ENCODE peak calls at places on chromosomes 6 and 20, in five cellular contexts. Z, U, V, O and T are unnamed samples.

GRCh38 chr6:56618050-56618449 is 24.6 kb downstream of the DST start:
- DNase-seq in V (peak; percentile 20), Z (no peak), O (no peak), U (no peak), T (no peak)

GRCh38 chr6:89313006-89313405 is 2.1 kb downstream of the GABRR2 start:
- DNase-seq in Z (peak; percentile 92), O (peak; percentile 86), V (no peak), U (no peak), T (peak; percentile 92)

GRCh38 chr6:54810182-54810581 is 36.4 kb upstream of the FAM83B start:
- DNase-seq in V (no peak), Z (peak; percentile 56), U (no peak), O (no peak), T (no peak)

GRCh38 chr6:34230653-34231351 is 5.9 kb upstream of the HMGA1 start:
- DNase-seq in U (no peak), V (no peak), Z (no peak), O (peak; percentile 24), T (peak; percentile 56)

GRCh38 chr20:63750807-63751470 is 11.4 kb downstream of the SLC2A4RG start:
- DNase-seq in U (no peak), Z (no peak), O (no peak), V (no peak), T (no peak)

GRCh38 chr6:47111685-47112084 is 69.6 kb upstream of the ADGRF1 start:
- DNase-seq in V (no peak), O (peak; percentile 42), U (peak; percentile 56), Z (peak; percentile 60), T (no peak)

GRCh38 chr20:61371501-61372150 is 119.6 kb downstream of the CDH4 start:
- DNase-seq in O (no peak), Z (peak; percentile 5), U (no peak), V (no peak), T (no peak)

GRCh38 chr6:53244958-53245357 is 96.3 kb upstream of the GCM1 start:
- DNase-seq in O (no peak), U (peak; percentile 21), V (no peak), Z (no peak), T (no peak)

GRCh38 chr6:32195902-32196681 is 3.6 kb upstream of the GPSM3 start:
- DNase-seq in O (peak; percentile 95), Z (peak; percentile 88), U (peak; percentile 92), V (peak; percentile 82), T (peak; percentile 69)

GRCh38 chr6:97669191-97669651 is 386.2 kb upstream of the MMS22L start:
- DNase-seq in U (no peak), V (peak; percentile 22), O (peak; percentile 22), Z (peak; percentile 24), T (peak; percentile 17)

GRCh38 chr20:47256665-47257236 is 99.7 kb downstream of the ZMYND8 start:
- DNase-seq in O (peak; percentile 62), V (no peak), Z (peak; percentile 81), U (no peak), T (peak; percentile 47)

GRCh38 chr6:158707826-158708225 is 58.0 kb downstream of the SYTL3 start:
- DNase-seq in V (no peak), U (peak; percentile 69), Z (no peak), O (peak; percentile 34), T (no peak)

GRCh38 chr6:89310929-89311328 is 4.2 kb downstream of the GABRR2 start:
- DNase-seq in U (no peak), Z (no peak), V (no peak), O (peak; percentile 24), T (peak; percentile 87)

GRCh38 chr20:53480913-53481312 is 112.7 kb downstream of the ZNF217 start:
- DNase-seq in U (no peak), Z (no peak), O (no peak), V (no peak), T (no peak)

GRCh38 chr20:24460712-24461111 is 8.7 kb upstream of the SYNDIG1 start:
- DNase-seq in V (no peak), O (no peak), U (no peak), Z (no peak), T (no peak)

GRCh38 chr6:75493400-75494064 is at the start of gene FILIP1:
- DNase-seq in O (peak; percentile 63), V (no peak), Z (peak; percentile 56), U (peak; percentile 11), T (peak; percentile 67)

GRCh38 chr20:25859649-25860530 is 163.2 kb upstream of the ZNF337 start:
- DNase-seq in O (peak; percentile 70), U (peak; percentile 59), Z (no peak), V (peak; percentile 39), T (peak; percentile 75)

GRCh38 chr6:125053809-125054208 is 91.6 kb downstream of the RNF217 start:
- DNase-seq in O (no peak), V (no peak), Z (no peak), U (no peak), T (no peak)

GRCh38 chr20:31835554-31835953 is 9.8 kb downstream of the FOXS1 start:
- DNase-seq in V (no peak), Z (no peak), U (no peak), O (no peak), T (no peak)

GRCh38 chr20:35269055-35269781 is 8.7 kb downstream of the MMP24OS start:
- DNase-seq in O (peak; percentile 69), Z (peak; percentile 62), U (peak; percentile 65), V (peak; percentile 84), T (peak; percentile 82)

GRCh38 chr6:30611150-30611855 is 5.7 kb downstream of the PPP1R10 start:
- DNase-seq in U (no peak), V (no peak), O (no peak), Z (no peak), T (no peak)

GRCh38 chr20:14717124-14718004 is 380.0 kb upstream of the FLRT3 start:
- DNase-seq in U (no peak), Z (no peak), V (no peak), O (no peak), T (no peak)

GRCh38 chr6:165630544-165630953 is 32.5 kb downstream of the PDE10A start:
- DNase-seq in O (no peak), U (no peak), V (no peak), Z (peak; percentile 22), T (no peak)

GRCh38 chr20:21189761-21190523 is 64.1 kb downstream of the KIZ start:
- DNase-seq in Z (no peak), V (peak; percentile 69), O (no peak), U (no peak), T (no peak)

GRCh38 chr6:127539292-127539691 is 20.2 kb upstream of the MTCL3 start:
- DNase-seq in O (peak; percentile 59), U (no peak), Z (peak; percentile 47), V (no peak), T (no peak)

GRCh38 chr6:134289204-134289575 is 28.7 kb downstream of the SGK1 start:
- DNase-seq in U (no peak), Z (peak; percentile 54), V (no peak), O (peak; percentile 84), T (no peak)

GRCh38 chr20:34222208-34222607 is 19.0 kb upstream of the ASIP start:
- DNase-seq in Z (peak; percentile 98), O (peak; percentile 97), U (peak; percentile 13), V (no peak), T (peak; percentile 97)

GRCh38 chr6:108203189-108204119 is 37.6 kb downstream of the NR2E1 start:
- DNase-seq in U (no peak), V (no peak), Z (no peak), O (no peak), T (no peak)

GRCh38 chr20:4026093-4026601 is 10.8 kb upstream of the RNF24 start:
- DNase-seq in U (no peak), V (peak; percentile 53), Z (peak; percentile 88), O (peak; percentile 81), T (peak; percentile 86)

GRCh38 chr6:23663652-23664051 is 462.4 kb upstream of the NRSN1 start:
- DNase-seq in V (no peak), Z (no peak), O (no peak), U (no peak), T (no peak)

GRCh38 chr6:71404145-71404966 is 115.7 kb downstream of the OGFRL1 start:
- DNase-seq in Z (peak; percentile 76), O (peak; percentile 94), V (peak; percentile 20), U (no peak), T (peak; percentile 78)

GRCh38 chr6:167751579-167752115 is 75.1 kb upstream of the AFDN start:
- DNase-seq in O (no peak), Z (no peak), U (no peak), V (no peak), T (no peak)

GRCh38 chr6:36487698-36488097 is 44.9 kb downstream of the KCTD20 start:
- DNase-seq in Z (peak; percentile 14), U (no peak), O (no peak), V (no peak), T (no peak)

GRCh38 chr6:10425973-10426780 is 11.3 kb upstream of the TFAP2A start:
- DNase-seq in U (peak; percentile 38), V (no peak), Z (no peak), O (peak; percentile 21), T (peak; percentile 83)